ENCODE peak calls at places on chromosomes 2 and 18, in nine cellular contexts. J, I, U, W, E, A, N, C and L are unnamed samples.

GRCh38 chr2:205060269-205060668 is 515.0 kb downstream of the PARD3B start:
- DNase-seq in J (no peak), I (no peak), U (no peak), W (no peak), E (no peak), A (no peak), N (no peak), C (peak), L (no peak)

GRCh38 chr18:42183746-42184145 is 228.7 kb downstream of the PIK3C3 start:
- DNase-seq in J (no peak), I (no peak), U (no peak), W (no peak), E (no peak), A (no peak), N (peak), C (peak), L (no peak)

GRCh38 chr18:23300211-23300887 is 152.7 kb upstream of the RIOK3 start:
- DNase-seq in J (no peak), I (no peak), U (no peak), W (no peak), E (no peak), A (no peak), N (no peak), C (no peak), L (no peak)

GRCh38 chr2:14340703-14341102 is 291.8 kb upstream of the LRATD1 start:
- DNase-seq in J (no peak), I (no peak), U (no peak), W (no peak), E (no peak), A (no peak), N (no peak), C (no peak), L (no peak)

GRCh38 chr2:129929321-129930290 is 49.9 kb upstream of the RAB6C start:
- DNase-seq in J (no peak), I (peak), U (no peak), W (no peak), E (no peak), A (peak), N (no peak), C (peak), L (peak)

GRCh38 chr2:191376981-191377629 is 131.9 kb downstream of the MYO1B start:
- DNase-seq in J (peak), I (peak), U (peak), W (no peak), E (no peak), A (peak), N (peak), C (peak), L (peak)

GRCh38 chr2:152743004-152743403 is 24.6 kb downstream of the ARL6IP6 start:
- DNase-seq in J (no peak), I (no peak), U (no peak), W (no peak), E (no peak), A (no peak), N (no peak), C (peak), L (no peak)

GRCh38 chr2:46171441-46171953 is 125.7 kb upstream of the EPAS1 start:
- DNase-seq in J (no peak), I (no peak), U (no peak), W (no peak), E (no peak), A (no peak), N (peak), C (peak), L (no peak)

GRCh38 chr18:23238152-23238531 is 102.9 kb downstream of the CABLES1 start:
- DNase-seq in J (no peak), I (no peak), U (no peak), W (no peak), E (no peak), A (peak), N (no peak), C (peak), L (peak)

GRCh38 chr2:29923110-29923721 is 1.8 kb upstream of the ALK start:
- DNase-seq in J (peak), I (peak), U (peak), W (no peak), E (peak), A (peak), N (peak), C (peak), L (peak)

GRCh38 chr18:62751341-62751821 is 36.0 kb downstream of the PHLPP1 start:
- DNase-seq in J (peak), I (peak), U (no peak), W (no peak), E (peak), A (peak), N (no peak), C (peak), L (peak)

GRCh38 chr18:75654928-75655745 is 227.6 kb upstream of the SMIM21 start:
- DNase-seq in J (no peak), I (no peak), U (peak), W (no peak), E (no peak), A (peak), N (no peak), C (peak), L (no peak)

GRCh38 chr2:53964237-53964952 is 6.4 kb downstream of the PSME4 start:
- DNase-seq in J (peak), I (no peak), U (no peak), W (no peak), E (no peak), A (no peak), N (no peak), C (no peak), L (no peak)

GRCh38 chr2:129936334-129936934 is 43.0 kb upstream of the RAB6C start:
- DNase-seq in J (no peak), I (no peak), U (peak), W (no peak), E (no peak), A (no peak), N (no peak), C (peak), L (no peak)

GRCh38 chr18:22470511-22471181 is 52.9 kb upstream of the CTAGE1 start:
- DNase-seq in J (no peak), I (no peak), U (peak), W (no peak), E (no peak), A (peak), N (peak), C (peak), L (no peak)

GRCh38 chr2:24026233-24026632 is 16.3 kb downstream of the MFSD2B start:
- DNase-seq in J (no peak), I (no peak), U (no peak), W (no peak), E (no peak), A (no peak), N (no peak), C (no peak), L (no peak)

GRCh38 chr2:38750011-38750792 is 959 bp downstream of the SRSF7 start:
- DNase-seq in J (peak), I (peak), U (peak), W (no peak), E (peak), A (peak), N (no peak), C (peak), L (peak)

GRCh38 chr18:43265465-43265864 is 11.8 kb downstream of the SYT4 start:
- DNase-seq in J (no peak), I (no peak), U (no peak), W (no peak), E (no peak), A (no peak), N (no peak), C (no peak), L (no peak)

GRCh38 chr2:28252308-28252707 is 140.3 kb upstream of the FOSL2 start:
- DNase-seq in J (peak), I (no peak), U (no peak), W (no peak), E (no peak), A (no peak), N (no peak), C (no peak), L (no peak)

GRCh38 chr2:132400169-132400900 is 16.3 kb upstream of the GPR39 start:
- DNase-seq in J (no peak), I (no peak), U (no peak), W (no peak), E (no peak), A (no peak), N (no peak), C (peak), L (no peak)

GRCh38 chr18:50649821-50650220 is 89.9 kb downstream of the MAPK4 start:
- DNase-seq in J (no peak), I (peak), U (no peak), W (no peak), E (no peak), A (peak), N (no peak), C (peak), L (peak)

GRCh38 chr2:69097148-69097610 is 84.2 kb downstream of the ANTXR1 start:
- DNase-seq in J (no peak), I (no peak), U (no peak), W (no peak), E (no peak), A (no peak), N (no peak), C (peak), L (peak)

GRCh38 chr2:36963106-36963505 is 3.2 kb downstream of the STRN start:
- DNase-seq in J (no peak), I (no peak), U (no peak), W (no peak), E (no peak), A (no peak), N (no peak), C (no peak), L (no peak)

GRCh38 chr2:152507941-152508340 is 173.0 kb downstream of the FMNL2 start:
- DNase-seq in J (no peak), I (no peak), U (no peak), W (no peak), E (no peak), A (no peak), N (no peak), C (no peak), L (no peak)

GRCh38 chr2:25879133-25879730 is 945 bp upstream of the ASXL2 start:
- DNase-seq in J (no peak), I (no peak), U (no peak), W (no peak), E (no peak), A (no peak), N (no peak), C (peak), L (no peak)

GRCh38 chr18:48975817-48976649 is 25.3 kb upstream of the SMAD7 start:
- DNase-seq in J (peak), I (no peak), U (peak), W (no peak), E (peak), A (peak), N (no peak), C (peak), L (no peak)

GRCh38 chr2:128410035-128410757 is 91.5 kb upstream of the HS6ST1 start:
- DNase-seq in J (no peak), I (no peak), U (no peak), W (no peak), E (no peak), A (no peak), N (no peak), C (no peak), L (no peak)